ENCODE peak calls at places on chromosome 16, in eight cellular contexts. R, X, Y, M, P, J, I and G are unnamed samples.

GRCh38 chr16:87327798-87328495 is 10.8 kb upstream of the C16orf95 start:
- DNase-seq in P (no peak), I (no peak), Y (no peak), J (no peak), R (no peak), M (no peak), X (no peak), G (no peak)

GRCh38 chr16:50741225-50741807 is 570 bp upstream of the CYLD start:
- DNase-seq in R (no peak), P (peak; percentile 38), I (no peak), X (peak; percentile 41), M (no peak), J (no peak), Y (no peak), G (no peak)

GRCh38 chr16:54503011-54503410 is 216.4 kb upstream of the IRX3 start:
- DNase-seq in M (no peak), R (no peak), I (no peak), P (peak; percentile 38), X (no peak), J (peak; percentile 80), Y (no peak), G (no peak)

GRCh38 chr16:46883690-46884512 is at the start of gene GPT2:
- DNase-seq in R (peak; percentile 94), P (peak; percentile 99), J (peak; percentile 99), M (peak; percentile 96), Y (peak; percentile 56), I (peak; percentile 91), X (peak; percentile 93), G (peak; percentile 41)

GRCh38 chr16:14562691-14563491 is 67.2 kb downstream of the PARN start:
- DNase-seq in I (peak; percentile 79), M (peak; percentile 58), J (no peak), R (no peak), P (peak; percentile 62), X (no peak), Y (no peak), G (no peak)

GRCh38 chr16:88764913-88765349 is 20.1 kb downstream of the PIEZO1 start:
- DNase-seq in P (no peak), I (no peak), X (no peak), R (no peak), Y (no peak), M (no peak), J (no peak), G (no peak)

GRCh38 chr16:82735696-82736095 is 108.9 kb downstream of the CDH13 start:
- DNase-seq in I (peak; percentile 87), M (no peak), P (no peak), R (no peak), X (no peak), Y (no peak), J (no peak), G (no peak)

GRCh38 chr16:75762746-75763145 is 36.5 kb upstream of the CPHXL start:
- DNase-seq in J (no peak), M (no peak), Y (no peak), P (no peak), R (no peak), X (no peak), I (no peak), G (no peak)

GRCh38 chr16:997440-998051 is 16.0 kb downstream of the SOX8 start:
- DNase-seq in Y (peak; percentile 49), J (peak; percentile 48), I (peak; percentile 22), P (no peak), R (peak; percentile 20), M (no peak), X (peak; percentile 55), G (peak; percentile 49)

GRCh38 chr16:23282508-23282907 is 19.6 kb upstream of the SCNN1B start:
- DNase-seq in P (no peak), R (no peak), X (no peak), J (no peak), Y (no peak), M (no peak), I (no peak), G (no peak)

GRCh38 chr16:10988879-10989278 is 44.5 kb downstream of the CLEC16A start:
- DNase-seq in I (no peak), R (no peak), M (no peak), P (no peak), Y (no peak), X (no peak), J (no peak), G (no peak)

GRCh38 chr16:28531777-28532744 is 6.7 kb downstream of the NUPR1 start:
- DNase-seq in X (peak; percentile 75), Y (no peak), I (peak; percentile 61), M (no peak), R (no peak), J (peak; percentile 83), P (peak; percentile 91), G (no peak)

GRCh38 chr16:30535106-30535776 is 583 bp upstream of the ZNF747 start:
- DNase-seq in P (no peak), M (no peak), R (no peak), J (no peak), Y (no peak), X (no peak), I (no peak), G (no peak)

GRCh38 chr16:86218479-86219170 is 291.7 kb upstream of the FOXF1 start:
- DNase-seq in J (no peak), Y (no peak), I (no peak), R (no peak), X (no peak), M (no peak), P (no peak), G (no peak)

GRCh38 chr16:75559564-75560372 is 3.7 kb upstream of the TMEM231 start:
- DNase-seq in M (no peak), I (peak; percentile 77), J (no peak), X (no peak), P (no peak), Y (no peak), R (no peak), G (no peak)

GRCh38 chr16:46896314-46896968 is 12.3 kb downstream of the GPT2 start:
- DNase-seq in R (no peak), P (no peak), J (no peak), X (no peak), I (no peak), Y (no peak), M (no peak), G (no peak)

GRCh38 chr16:17590711-17591654 is 120.2 kb upstream of the XYLT1 start:
- DNase-seq in R (peak; percentile 71), M (no peak), Y (peak; percentile 15), I (peak; percentile 37), X (no peak), P (no peak), J (no peak), G (peak; percentile 72)

GRCh38 chr16:9212621-9213020 is 121.2 kb downstream of the HAPSTR1 start:
- DNase-seq in J (no peak), R (no peak), Y (no peak), X (no peak), I (no peak), P (no peak), M (no peak), G (no peak)

GRCh38 chr16:27698266-27698665 is 148.3 kb downstream of the KATNIP start:
- DNase-seq in I (no peak), J (no peak), X (no peak), Y (no peak), R (no peak), M (no peak), P (no peak), G (no peak)

GRCh38 chr16:14310519-14310991 is 239.4 kb downstream of the MRTFB start:
- DNase-seq in X (no peak), I (no peak), Y (no peak), J (no peak), R (no peak), P (no peak), M (no peak), G (no peak)

GRCh38 chr16:67388191-67388590 is 5.1 kb downstream of the TPPP3 start:
- DNase-seq in X (no peak), I (no peak), Y (no peak), J (no peak), P (no peak), M (no peak), R (no peak), G (no peak)

GRCh38 chr16:2821483-2822157 is 4.6 kb downstream of the PRSS21 start:
- DNase-seq in R (no peak), Y (no peak), P (no peak), I (no peak), J (no peak), M (no peak), X (no peak), G (no peak)

GRCh38 chr16:67177743-67178699 is 5.7 kb downstream of the MATCAP1 start:
- DNase-seq in P (peak; percentile 86), I (no peak), J (peak; percentile 60), Y (peak; percentile 50), M (peak; percentile 80), X (no peak), R (peak; percentile 65), G (peak; percentile 48)

GRCh38 chr16:47037396-47037745 is 63.9 kb upstream of the DNAJA2 start:
- DNase-seq in J (peak; percentile 37), Y (peak; percentile 13), R (peak; percentile 35), X (peak; percentile 45), M (no peak), P (peak; percentile 32), I (no peak), G (peak; percentile 59)

GRCh38 chr16:49462989-49463371 is 89.4 kb downstream of the C16orf78 start:
- DNase-seq in I (no peak), P (peak; percentile 13), Y (no peak), X (peak; percentile 1), R (no peak), J (no peak), M (peak; percentile 61), G (no peak)

GRCh38 chr16:77171750-77172635 is 19.0 kb upstream of the MON1B start:
- DNase-seq in R (peak; percentile 27), X (peak; percentile 34), Y (no peak), M (peak; percentile 0), J (no peak), P (peak; percentile 34), I (peak; percentile 76), G (no peak)

GRCh38 chr16:71626858-71627213 is 852 bp downstream of the MARVELD3 start:
- DNase-seq in M (no peak), X (no peak), J (no peak), R (no peak), I (no peak), P (peak; percentile 92), Y (no peak), G (no peak)

GRCh38 chr16:1771072-1771863 is at the start of gene NME3:
- DNase-seq in P (peak; percentile 85), X (peak; percentile 59), M (no peak), I (peak; percentile 50), R (peak; percentile 77), Y (peak; percentile 64), J (peak; percentile 86), G (peak; percentile 67)

GRCh38 chr16:58284021-58284420 is 10.8 kb downstream of the PRSS54 start:
- DNase-seq in X (no peak), M (no peak), P (no peak), I (no peak), J (no peak), Y (no peak), R (no peak), G (no peak)

GRCh38 chr16:25210758-25211157 is 6.0 kb upstream of the AQP8 start:
- DNase-seq in Y (no peak), I (peak; percentile 46), X (no peak), J (no peak), M (no peak), P (no peak), R (no peak), G (no peak)

GRCh38 chr16:19595043-19595767 is 39.7 kb downstream of the VPS35L start:
- DNase-seq in P (no peak), X (no peak), M (no peak), J (peak; percentile 20), R (no peak), Y (no peak), I (peak; percentile 94), G (no peak)

GRCh38 chr16:2467301-2468141 is 3.6 kb upstream of the NTN3 start:
- DNase-seq in P (peak; percentile 75), Y (no peak), X (peak; percentile 78), J (peak; percentile 80), I (peak; percentile 71), R (no peak), M (peak; percentile 53), G (no peak)

GRCh38 chr16:86651823-86652222 is 73.5 kb downstream of the FOXL1 start:
- DNase-seq in J (no peak), I (no peak), M (no peak), P (no peak), Y (no peak), R (no peak), X (no peak), G (no peak)

GRCh38 chr16:15835136-15835878 is 21.5 kb downstream of the MYH11 start:
- DNase-seq in M (no peak), R (peak; percentile 64), X (no peak), I (no peak), J (no peak), P (no peak), Y (no peak), G (no peak)